ENCODE peak calls at places on chromosomes 12 and 14, in five cellular contexts. B, S, Q, H and I are unnamed samples.

GRCh38 chr14:32372154-32372553 is 43.1 kb downstream of the AKAP6 start:
- DNase-seq in S (no peak), Q (no peak), H (no peak), B (peak), I (no peak)

GRCh38 chr14:23275412-23275811 is 10.5 kb downstream of the HOMEZ start:
- DNase-seq in H (no peak), Q (no peak), S (no peak), B (no peak), I (no peak)

GRCh38 chr12:78101181-78101876 is 270.6 kb downstream of the NAV3 start:
- DNase-seq in S (no peak), H (no peak), B (no peak), Q (no peak), I (no peak)

GRCh38 chr14:24418492-24418873 is 11.0 kb downstream of the CBLN3 start:
- DNase-seq in Q (no peak), S (no peak), B (peak), H (no peak), I (no peak)

GRCh38 chr12:115210533-115211252 is 526.7 kb upstream of the TBX3 start:
- DNase-seq in Q (no peak), H (no peak), B (no peak), S (no peak), I (no peak)

GRCh38 chr14:90836692-90837063 is 20.4 kb upstream of the TTC7B start:
- DNase-seq in Q (no peak), H (no peak), B (no peak), S (no peak), I (no peak)

GRCh38 chr12:69007166-69007857 is 74.3 kb upstream of the CPM start:
- DNase-seq in B (peak), S (no peak), H (no peak), Q (no peak), I (no peak)

GRCh38 chr12:6234214-6234613 is 34.0 kb downstream of the CD9 start:
- DNase-seq in S (no peak), H (no peak), Q (no peak), B (no peak), I (no peak)

GRCh38 chr14:65348137-65348536 is 64.4 kb upstream of the FUT8 start:
- DNase-seq in Q (no peak), H (no peak), S (no peak), B (no peak), I (no peak)

GRCh38 chr14:88929656-88930436 is 105.4 kb downstream of the TTC8 start:
- DNase-seq in H (no peak), B (no peak), S (no peak), Q (no peak), I (no peak)

GRCh38 chr14:68476212-68476964 is 316.5 kb downstream of the ZFP36L1 start:
- DNase-seq in S (no peak), B (peak), H (no peak), Q (peak), I (peak)

GRCh38 chr12:49550853-49551252 is 12.0 kb downstream of the KCNH3 start:
- DNase-seq in H (no peak), B (no peak), Q (no peak), S (no peak), I (no peak)

GRCh38 chr14:104650057-104650980 is 39.1 kb upstream of the INF2 start:
- DNase-seq in Q (peak), H (peak), B (peak), S (peak), I (peak)

GRCh38 chr12:100391856-100392255 is 35.0 kb downstream of the SLC17A8 start:
- DNase-seq in Q (no peak), H (no peak), S (no peak), B (peak), I (no peak)
- TF ChIP-seq CTCF in Q (no peak), H (no peak), S (no peak), B (peak), I (no peak)

GRCh38 chr12:102542816-102543448 is 62.6 kb upstream of the IGF1 start:
- DNase-seq in Q (no peak), S (no peak), B (no peak), H (no peak), I (no peak)

GRCh38 chr12:102540856-102541385 is 60.6 kb upstream of the IGF1 start:
- DNase-seq in B (no peak), Q (no peak), S (no peak), H (no peak), I (no peak)

GRCh38 chr12:102539651-102540553 is 59.5 kb upstream of the IGF1 start:
- DNase-seq in Q (no peak), S (no peak), H (no peak), B (peak), I (no peak)

GRCh38 chr12:102543931-102544485 is 63.6 kb upstream of the IGF1 start:
- DNase-seq in H (no peak), B (no peak), Q (no peak), S (no peak), I (no peak)

GRCh38 chr12:102543494-102543893 is 63.1 kb upstream of the IGF1 start:
- DNase-seq in Q (no peak), H (no peak), B (no peak), S (no peak), I (no peak)
- TF ChIP-seq CTCF in Q (no peak), H (no peak), B (peak), S (no peak), I (peak)

DNA sequence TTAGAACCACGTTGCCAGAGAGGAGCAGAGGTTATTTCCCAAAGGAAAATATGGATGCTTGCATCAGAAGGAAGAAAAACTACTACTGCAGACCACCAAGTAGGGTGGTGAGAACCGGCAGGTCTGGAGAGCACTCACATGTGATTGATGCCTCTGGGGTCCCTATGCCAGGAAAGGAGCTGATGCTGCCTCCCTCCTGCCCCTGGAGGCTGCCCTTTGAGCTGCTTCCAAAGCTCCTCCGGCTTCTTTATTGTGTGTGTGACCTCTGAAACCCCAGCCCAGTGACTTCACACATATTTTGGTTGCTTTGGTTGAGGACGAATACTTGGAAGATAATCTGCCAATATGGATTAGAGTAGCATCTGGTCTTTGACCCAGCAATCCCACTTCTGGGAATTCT is 133.4 kb downstream of the AACS start:
- DNase-seq in H (peak), B (no peak), S (no peak), Q (no peak), I (no peak)
- TF ChIP-seq CTCF in H (no peak), B (no peak), S (no peak), Q (no peak), I (no peak)

GRCh38 chr12:131351319-131352028 is 359.4 kb upstream of the SFSWAP start:
- DNase-seq in H (no peak), Q (peak), S (no peak), B (no peak), I (no peak)
- TF ChIP-seq CTCF in H (no peak), Q (no peak), S (no peak), B (no peak), I (no peak)

DNA sequence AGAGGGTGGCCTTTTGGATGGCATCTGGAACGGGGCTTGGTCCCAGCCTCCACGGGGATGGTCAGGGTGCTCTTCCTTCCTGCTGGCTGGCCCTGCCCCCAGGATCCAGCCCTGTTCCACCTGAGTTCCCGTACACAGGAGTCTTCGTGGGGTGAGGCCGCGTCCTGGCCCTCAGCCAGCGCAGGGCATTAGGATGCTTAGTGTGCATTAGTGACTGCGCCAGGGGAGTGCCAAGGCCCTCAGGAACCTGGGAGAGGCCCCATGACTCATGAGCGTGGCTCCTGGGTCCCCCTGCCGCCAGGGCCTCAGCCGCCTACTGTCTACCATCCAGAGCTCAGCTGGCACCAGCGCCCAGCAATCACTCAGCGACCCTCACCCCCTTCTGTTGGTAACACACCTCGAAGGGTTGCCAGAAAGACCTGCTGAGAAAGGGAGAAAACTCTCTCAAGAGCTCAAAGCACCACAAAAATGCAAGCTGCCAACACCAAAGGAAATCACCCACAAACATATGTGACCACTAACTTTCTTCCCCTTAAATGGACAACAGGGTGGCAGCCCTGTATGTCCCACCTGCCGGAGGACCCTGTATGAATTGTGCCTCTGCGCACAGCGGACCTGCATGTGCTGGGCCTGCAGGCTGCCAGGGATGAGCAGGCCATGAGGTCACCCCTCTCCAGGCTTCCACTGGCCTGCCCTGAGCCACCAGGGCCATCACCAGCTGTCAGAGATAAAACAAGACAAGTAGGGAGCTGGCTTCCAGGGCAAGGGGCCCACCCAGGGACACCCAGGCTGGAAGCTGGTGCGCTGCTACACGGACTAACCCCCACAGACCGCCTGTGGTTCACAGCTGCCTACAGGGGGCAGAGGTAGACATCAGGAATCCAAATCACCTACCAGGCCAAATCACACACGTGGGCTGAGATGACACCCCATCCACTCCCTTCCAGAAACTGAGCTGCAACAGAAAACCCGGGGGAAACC is 28.7 kb downstream of the CCDC85C start:
- DNase-seq in S (no peak), B (no peak), H (no peak), Q (no peak), I (no peak)
- TF ChIP-seq CTCF in S (peak), B (peak), H (no peak), Q (peak), I (peak)

GRCh38 chr14:21940887-21941855 is 267.6 kb upstream of the OR4E1 start:
- DNase-seq in S (peak), B (peak), H (peak), Q (no peak), I (no peak)
- TF ChIP-seq CTCF in S (peak), B (peak), H (peak), Q (peak), I (peak)

GRCh38 chr14:70022771-70023445 is 143.7 kb downstream of the SMOC1 start:
- DNase-seq in H (no peak), S (no peak), Q (no peak), B (no peak), I (no peak)
- TF ChIP-seq CTCF in H (no peak), S (no peak), Q (no peak), B (no peak), I (no peak)